ENCODE peak calls at places on chromosomes 12 and 14, in six cellular contexts. One of them, this sample, is unnamed.

GRCh38 chr14:46580941-46581671 is 70.5 kb downstream of the RPL10L start:
- DNase-seq in kidney: no peak
- DNase-seq in natural killer cell: no peak
- DNase-seq in NCI-H1092: peak; percentile 5
- DNase-seq in iPS-NIHi11: peak; percentile 14
- DNase-seq in sciatic nerve: no peak
- DNase-seq in this sample: no peak

GRCh38 chr14:61147898-61148549 is 133.1 kb downstream of the TMEM30B start:
- DNase-seq in kidney: peak; percentile 71
- DNase-seq in natural killer cell: no peak
- DNase-seq in NCI-H1092: no peak
- DNase-seq in iPS-NIHi11: no peak
- DNase-seq in sciatic nerve: peak; percentile 88
- DNase-seq in this sample: no peak

GRCh38 chr12:5123921-5124320 is 80.2 kb downstream of the KCNA5 start:
- DNase-seq in kidney: no peak
- DNase-seq in natural killer cell: no peak
- DNase-seq in NCI-H1092: no peak
- DNase-seq in iPS-NIHi11: no peak
- DNase-seq in sciatic nerve: no peak
- DNase-seq in this sample: no peak

GRCh38 chr14:99007795-99008194 is 264.2 kb downstream of the BCL11B start:
- DNase-seq in kidney: no peak
- DNase-seq in natural killer cell: no peak
- DNase-seq in NCI-H1092: no peak
- DNase-seq in iPS-NIHi11: no peak
- DNase-seq in sciatic nerve: no peak
- DNase-seq in this sample: no peak

GRCh38 chr12:120539303-120539702 is 5.1 kb downstream of the RNF10 start:
- DNase-seq in kidney: no peak
- DNase-seq in natural killer cell: no peak
- DNase-seq in NCI-H1092: no peak
- DNase-seq in iPS-NIHi11: no peak
- DNase-seq in sciatic nerve: no peak
- DNase-seq in this sample: no peak

GRCh38 chr14:68232643-68233055 is 413.1 kb downstream of the RAD51B start:
- DNase-seq in kidney: no peak
- DNase-seq in natural killer cell: no peak
- DNase-seq in NCI-H1092: no peak
- DNase-seq in iPS-NIHi11: peak; percentile 27
- DNase-seq in sciatic nerve: peak; percentile 63
- DNase-seq in this sample: no peak

GRCh38 chr14:20682435-20683124 is 1.8 kb upstream of the RNASE4 start:
- DNase-seq in kidney: peak; percentile 97
- DNase-seq in natural killer cell: peak; percentile 68
- DNase-seq in NCI-H1092: peak; percentile 60
- DNase-seq in iPS-NIHi11: peak; percentile 69
- DNase-seq in sciatic nerve: peak; percentile 94
- DNase-seq in this sample: peak; percentile 83

GRCh38 chr14:69354383-69355154 is 43.5 kb downstream of the ERH start:
- DNase-seq in kidney: peak; percentile 89
- DNase-seq in natural killer cell: no peak
- DNase-seq in NCI-H1092: no peak
- DNase-seq in iPS-NIHi11: no peak
- DNase-seq in sciatic nerve: no peak
- DNase-seq in this sample: no peak

GRCh38 chr12:94172973-94173372 is 24.6 kb downstream of the PLXNC1 start:
- DNase-seq in kidney: no peak
- DNase-seq in natural killer cell: no peak
- DNase-seq in NCI-H1092: no peak
- DNase-seq in iPS-NIHi11: no peak
- DNase-seq in sciatic nerve: no peak
- DNase-seq in this sample: no peak

GRCh38 chr12:123634142-123634561 is 523 bp downstream of the GTF2H3 start:
- DNase-seq in kidney: no peak
- DNase-seq in natural killer cell: no peak
- DNase-seq in NCI-H1092: no peak
- DNase-seq in iPS-NIHi11: no peak
- DNase-seq in sciatic nerve: no peak
- DNase-seq in this sample: no peak

GRCh38 chr12:47218191-47218654 is 138.5 kb upstream of the AMIGO2 start:
- DNase-seq in kidney: no peak
- DNase-seq in natural killer cell: no peak
- DNase-seq in NCI-H1092: no peak
- DNase-seq in iPS-NIHi11: no peak
- DNase-seq in sciatic nerve: no peak
- DNase-seq in this sample: no peak

GRCh38 chr12:117907108-117907689 is 61.6 kb downstream of the KSR2 start:
- DNase-seq in kidney: no peak
- DNase-seq in natural killer cell: no peak
- DNase-seq in NCI-H1092: no peak
- DNase-seq in iPS-NIHi11: peak; percentile 21
- DNase-seq in sciatic nerve: no peak
- DNase-seq in this sample: no peak

GRCh38 chr14:89418452-89418851 is 1.4 kb upstream of the FOXN3 start:
- DNase-seq in kidney: no peak
- DNase-seq in natural killer cell: peak; percentile 36
- DNase-seq in NCI-H1092: no peak
- DNase-seq in iPS-NIHi11: no peak
- DNase-seq in sciatic nerve: no peak
- DNase-seq in this sample: no peak

GRCh38 chr14:37122288-37122687 is 50.1 kb downstream of the SLC25A21 start:
- DNase-seq in kidney: no peak
- DNase-seq in natural killer cell: no peak
- DNase-seq in NCI-H1092: no peak
- DNase-seq in iPS-NIHi11: peak; percentile 5
- DNase-seq in sciatic nerve: no peak
- DNase-seq in this sample: no peak

GRCh38 chr12:22100952-22101748 is 55.1 kb downstream of the CMAS start:
- DNase-seq in kidney: no peak
- DNase-seq in natural killer cell: no peak
- DNase-seq in NCI-H1092: no peak
- DNase-seq in iPS-NIHi11: peak; percentile 66
- DNase-seq in sciatic nerve: no peak
- DNase-seq in this sample: no peak

GRCh38 chr12:4763549-4763948 is 43.3 kb downstream of the GALNT8 start:
- DNase-seq in kidney: no peak
- DNase-seq in natural killer cell: no peak
- DNase-seq in NCI-H1092: peak; percentile 58
- DNase-seq in iPS-NIHi11: peak; percentile 95
- DNase-seq in sciatic nerve: no peak
- DNase-seq in this sample: peak; percentile 65

GRCh38 chr12:124745468-124745890 is 118.2 kb downstream of the SCARB1 start:
- DNase-seq in kidney: no peak
- DNase-seq in natural killer cell: no peak
- DNase-seq in NCI-H1092: no peak
- DNase-seq in iPS-NIHi11: no peak
- DNase-seq in sciatic nerve: no peak
- DNase-seq in this sample: no peak

GRCh38 chr12:91091916-91092715 is 19.2 kb downstream of the LUM start:
- DNase-seq in kidney: no peak
- DNase-seq in natural killer cell: no peak
- DNase-seq in NCI-H1092: no peak
- DNase-seq in iPS-NIHi11: no peak
- DNase-seq in sciatic nerve: no peak
- DNase-seq in this sample: no peak

GRCh38 chr12:67543371-67543770 is 105.2 kb upstream of the DYRK2 start:
- DNase-seq in kidney: no peak
- DNase-seq in natural killer cell: no peak
- DNase-seq in NCI-H1092: no peak
- DNase-seq in iPS-NIHi11: no peak
- DNase-seq in sciatic nerve: no peak
- DNase-seq in this sample: no peak

GRCh38 chr12:124720687-124721500 is 142.8 kb downstream of the SCARB1 start:
- DNase-seq in kidney: peak; percentile 86
- DNase-seq in natural killer cell: no peak
- DNase-seq in NCI-H1092: peak; percentile 85
- DNase-seq in iPS-NIHi11: no peak
- DNase-seq in sciatic nerve: no peak
- DNase-seq in this sample: no peak

GRCh38 chr14:68598621-68599447 is 194.0 kb downstream of the ZFP36L1 start:
- DNase-seq in kidney: no peak
- DNase-seq in natural killer cell: no peak
- DNase-seq in NCI-H1092: no peak
- DNase-seq in iPS-NIHi11: no peak
- DNase-seq in sciatic nerve: peak; percentile 85
- DNase-seq in this sample: no peak

GRCh38 chr12:30796508-30796780 is 41.7 kb upstream of the CAPRIN2 start:
- DNase-seq in kidney: no peak
- DNase-seq in natural killer cell: no peak
- DNase-seq in NCI-H1092: peak; percentile 2
- DNase-seq in iPS-NIHi11: peak; percentile 90
- DNase-seq in sciatic nerve: peak; percentile 62
- DNase-seq in this sample: peak; percentile 54

GRCh38 chr12:104187446-104188155 is 28.0 kb upstream of the TXNRD1 start:
- DNase-seq in kidney: no peak
- DNase-seq in natural killer cell: no peak
- DNase-seq in NCI-H1092: no peak
- DNase-seq in iPS-NIHi11: no peak
- DNase-seq in sciatic nerve: no peak
- DNase-seq in this sample: no peak

GRCh38 chr12:75784591-75784990 is 247.0 kb downstream of the PHLDA1 start:
- DNase-seq in kidney: no peak
- DNase-seq in natural killer cell: no peak
- DNase-seq in NCI-H1092: peak; percentile 68
- DNase-seq in iPS-NIHi11: no peak
- DNase-seq in sciatic nerve: no peak
- DNase-seq in this sample: no peak

GRCh38 chr12:58470266-58471010 is 449.9 kb downstream of the LRIG3 start:
- DNase-seq in kidney: no peak
- DNase-seq in natural killer cell: no peak
- DNase-seq in NCI-H1092: no peak
- DNase-seq in iPS-NIHi11: no peak
- DNase-seq in sciatic nerve: no peak
- DNase-seq in this sample: no peak

GRCh38 chr14:50064993-50065392 is 51.4 kb downstream of the VCPKMT start:
- DNase-seq in kidney: no peak
- DNase-seq in natural killer cell: peak; percentile 52
- DNase-seq in NCI-H1092: no peak
- DNase-seq in iPS-NIHi11: no peak
- DNase-seq in sciatic nerve: no peak
- DNase-seq in this sample: no peak

GRCh38 chr12:123757555-123757954 is 4.5 kb upstream of the DNAH10 start:
- DNase-seq in kidney: no peak
- DNase-seq in natural killer cell: no peak
- DNase-seq in NCI-H1092: no peak
- DNase-seq in iPS-NIHi11: no peak
- DNase-seq in sciatic nerve: no peak
- DNase-seq in this sample: no peak

GRCh38 chr12:3380200-3381020 is 110.6 kb upstream of the PRMT8 start:
- DNase-seq in kidney: no peak
- DNase-seq in natural killer cell: no peak
- DNase-seq in NCI-H1092: no peak
- DNase-seq in iPS-NIHi11: no peak
- DNase-seq in sciatic nerve: no peak
- DNase-seq in this sample: no peak

GRCh38 chr12:12616512-12617275 is 5.0 kb downstream of the CREBL2 start:
- DNase-seq in kidney: no peak
- DNase-seq in natural killer cell: no peak
- DNase-seq in NCI-H1092: no peak
- DNase-seq in iPS-NIHi11: no peak
- DNase-seq in sciatic nerve: no peak
- DNase-seq in this sample: no peak

GRCh38 chr14:103084021-103084919 is at the start of gene LBHD2:
- DNase-seq in kidney: peak; percentile 73
- DNase-seq in natural killer cell: no peak
- DNase-seq in NCI-H1092: no peak
- DNase-seq in iPS-NIHi11: peak; percentile 69
- DNase-seq in sciatic nerve: no peak
- DNase-seq in this sample: no peak

GRCh38 chr14:68924392-68925158 is 54.5 kb downstream of the ACTN1 start:
- DNase-seq in kidney: no peak
- DNase-seq in natural killer cell: no peak
- DNase-seq in NCI-H1092: no peak
- DNase-seq in iPS-NIHi11: peak; percentile 63
- DNase-seq in sciatic nerve: no peak
- DNase-seq in this sample: no peak

GRCh38 chr14:34361504-34362011 is 100.5 kb downstream of the SPTSSA start:
- DNase-seq in kidney: no peak
- DNase-seq in natural killer cell: no peak
- DNase-seq in NCI-H1092: no peak
- DNase-seq in iPS-NIHi11: no peak
- DNase-seq in sciatic nerve: no peak
- DNase-seq in this sample: no peak

GRCh38 chr12:49831717-49832116 is 3.5 kb upstream of the NCKAP5L start:
- DNase-seq in kidney: no peak
- DNase-seq in natural killer cell: no peak
- DNase-seq in NCI-H1092: no peak
- DNase-seq in iPS-NIHi11: no peak
- DNase-seq in sciatic nerve: no peak
- DNase-seq in this sample: no peak